ENCODE peak calls at places on chromosomes 12 and 14, in ten cellular contexts. One of them, this sample, is unnamed.
A peak's percentile ranks its signal among the peaks of the same experiment; 100 is the strongest.

GRCh38 chr12:117093918-117094630 is 5.1 kb downstream of the TESC start:
- DNase-seq in GM23338: no peak
- DNase-seq in PC-3: no peak
- DNase-seq in MM.1S: no peak
- DNase-seq in PC-9: no peak
- DNase-seq in hepatocyte: no peak
- DNase-seq in Karpas-422: no peak
- DNase-seq in OCI-LY7: no peak
- DNase-seq in SK-N-SH: no peak
- DNase-seq in HCT116: no peak
- DNase-seq in this sample: no peak

GRCh38 chr12:57181561-57182155 is 34.2 kb upstream of the LRP1-AS start:
- DNase-seq in hepatocyte: no peak
- DNase-seq in MM.1S: no peak
- DNase-seq in SK-N-SH: no peak
- DNase-seq in GM23338: no peak
- DNase-seq in OCI-LY7: no peak
- DNase-seq in PC-3: no peak
- DNase-seq in PC-9: no peak
- DNase-seq in HCT116: no peak
- DNase-seq in Karpas-422: no peak
- DNase-seq in this sample: peak; percentile 34

GRCh38 chr12:103745962-103746361 is 95.1 kb downstream of the NT5DC3 start:
- DNase-seq in SK-N-SH: no peak
- DNase-seq in PC-3: no peak
- DNase-seq in Karpas-422: no peak
- DNase-seq in GM23338: peak; percentile 77
- DNase-seq in PC-9: no peak
- DNase-seq in hepatocyte: no peak
- DNase-seq in HCT116: peak; percentile 7
- DNase-seq in OCI-LY7: no peak
- DNase-seq in MM.1S: no peak
- DNase-seq in this sample: no peak

GRCh38 chr12:49901026-49901425 is 2.7 kb downstream of the FAIM2 start:
- DNase-seq in hepatocyte: no peak
- DNase-seq in GM23338: no peak
- DNase-seq in Karpas-422: no peak
- DNase-seq in MM.1S: no peak
- DNase-seq in SK-N-SH: no peak
- DNase-seq in PC-3: no peak
- DNase-seq in HCT116: no peak
- DNase-seq in OCI-LY7: no peak
- DNase-seq in PC-9: no peak
- DNase-seq in this sample: no peak

GRCh38 chr12:65943388-65944137 is 119.3 kb downstream of the HMGA2 start:
- DNase-seq in PC-9: no peak
- DNase-seq in PC-3: no peak
- DNase-seq in Karpas-422: no peak
- DNase-seq in hepatocyte: no peak
- DNase-seq in SK-N-SH: no peak
- DNase-seq in GM23338: peak; percentile 48
- DNase-seq in HCT116: no peak
- DNase-seq in OCI-LY7: no peak
- DNase-seq in MM.1S: no peak
- DNase-seq in this sample: peak; percentile 46

GRCh38 chr12:122009741-122010140 is 11.9 kb upstream of the BCL7A start:
- DNase-seq in HCT116: no peak
- DNase-seq in Karpas-422: peak; percentile 69
- DNase-seq in SK-N-SH: no peak
- DNase-seq in OCI-LY7: peak; percentile 93
- DNase-seq in MM.1S: no peak
- DNase-seq in hepatocyte: no peak
- DNase-seq in PC-9: no peak
- DNase-seq in GM23338: no peak
- DNase-seq in PC-3: no peak
- DNase-seq in this sample: no peak

GRCh38 chr12:98154850-98155249 is 360.5 kb upstream of the TMPO start:
- DNase-seq in HCT116: peak; percentile 12
- DNase-seq in PC-3: peak; percentile 33
- DNase-seq in SK-N-SH: peak; percentile 26
- DNase-seq in PC-9: no peak
- DNase-seq in OCI-LY7: peak; percentile 53
- DNase-seq in MM.1S: peak; percentile 20
- DNase-seq in hepatocyte: peak; percentile 71
- DNase-seq in Karpas-422: peak; percentile 58
- DNase-seq in GM23338: peak; percentile 78
- DNase-seq in this sample: no peak

GRCh38 chr12:33310471-33310870 is 129.1 kb downstream of the SYT10 start:
- DNase-seq in SK-N-SH: no peak
- DNase-seq in MM.1S: no peak
- DNase-seq in hepatocyte: no peak
- DNase-seq in PC-9: no peak
- DNase-seq in GM23338: no peak
- DNase-seq in Karpas-422: no peak
- DNase-seq in PC-3: no peak
- DNase-seq in OCI-LY7: no peak
- DNase-seq in HCT116: no peak
- DNase-seq in this sample: no peak

GRCh38 chr12:108332791-108333382 is 6.2 kb downstream of the CMKLR1 start:
- DNase-seq in PC-3: no peak
- DNase-seq in GM23338: no peak
- DNase-seq in HCT116: no peak
- DNase-seq in SK-N-SH: no peak
- DNase-seq in hepatocyte: no peak
- DNase-seq in PC-9: no peak
- DNase-seq in MM.1S: no peak
- DNase-seq in Karpas-422: no peak
- DNase-seq in OCI-LY7: no peak
- DNase-seq in this sample: peak; percentile 89

GRCh38 chr12:108337235-108338223 is 1.6 kb downstream of the CMKLR1 start:
- DNase-seq in MM.1S: peak; percentile 15
- DNase-seq in hepatocyte: peak; percentile 24
- DNase-seq in SK-N-SH: peak; percentile 72
- DNase-seq in Karpas-422: peak; percentile 68
- DNase-seq in HCT116: peak; percentile 21
- DNase-seq in OCI-LY7: peak; percentile 15
- DNase-seq in PC-3: peak; percentile 56
- DNase-seq in GM23338: peak; percentile 74
- DNase-seq in PC-9: no peak
- DNase-seq in this sample: peak; percentile 63

GRCh38 chr12:108338915-108339657 is at the start of gene CMKLR1:
- DNase-seq in SK-N-SH: peak; percentile 78
- DNase-seq in PC-9: no peak
- DNase-seq in GM23338: peak; percentile 50
- DNase-seq in MM.1S: no peak
- DNase-seq in hepatocyte: peak; percentile 24
- DNase-seq in OCI-LY7: no peak
- DNase-seq in Karpas-422: no peak
- DNase-seq in HCT116: no peak
- DNase-seq in PC-3: no peak
- DNase-seq in this sample: peak; percentile 54

GRCh38 chr12:108335349-108336119 is 3.6 kb downstream of the CMKLR1 start:
- DNase-seq in PC-9: no peak
- DNase-seq in hepatocyte: no peak
- DNase-seq in Karpas-422: no peak
- DNase-seq in SK-N-SH: no peak
- DNase-seq in GM23338: no peak
- DNase-seq in OCI-LY7: no peak
- DNase-seq in MM.1S: peak; percentile 75
- DNase-seq in PC-3: no peak
- DNase-seq in HCT116: no peak
- DNase-seq in this sample: no peak

DNA sequence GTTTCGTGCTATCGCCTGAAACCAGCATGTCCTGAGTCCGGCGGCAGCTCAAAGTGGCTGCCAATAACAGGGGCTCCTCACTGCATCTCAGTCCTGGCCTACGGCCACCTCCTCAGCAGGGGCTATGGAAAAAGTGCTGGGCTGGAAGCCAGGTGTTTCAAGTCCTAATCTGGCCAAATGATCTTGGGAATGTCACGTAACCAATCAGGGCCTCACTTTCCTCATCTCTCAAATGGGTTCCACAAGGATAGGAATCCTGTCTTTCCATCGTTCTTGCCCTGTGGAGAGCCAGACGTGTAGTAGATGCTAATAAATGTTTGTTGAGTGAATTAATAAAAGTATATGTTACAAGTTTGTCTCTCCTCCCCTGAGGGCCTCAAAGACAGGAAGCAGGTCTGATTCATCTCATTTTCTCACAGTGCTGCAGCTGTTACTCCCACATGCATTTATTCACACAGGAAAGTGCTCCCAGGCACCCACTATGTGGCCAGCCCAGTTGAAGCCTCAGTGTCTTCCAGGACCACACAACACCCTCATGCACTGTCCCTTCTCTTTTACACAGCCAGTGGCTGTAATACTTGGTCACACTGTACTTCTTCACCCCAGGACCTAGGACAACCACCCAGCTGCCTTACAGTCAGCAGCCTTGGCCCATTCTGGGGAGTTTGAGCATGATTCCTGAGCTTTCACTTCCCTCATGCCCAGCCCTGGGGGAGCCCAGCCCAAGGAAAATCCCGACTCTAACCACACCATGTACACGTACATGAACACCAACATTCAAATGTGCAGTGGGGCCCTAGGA is 5.0 kb downstream of the CMKLR1 start:
- DNase-seq in PC-3: peak; percentile 11
- DNase-seq in SK-N-SH: no peak
- DNase-seq in Karpas-422: no peak
- DNase-seq in GM23338: no peak
- DNase-seq in OCI-LY7: no peak
- DNase-seq in PC-9: no peak
- DNase-seq in MM.1S: no peak
- DNase-seq in HCT116: no peak
- DNase-seq in hepatocyte: no peak
- DNase-seq in this sample: peak; percentile 87
- H3K4me2 ChIP-seq in PC-3: no peak overlapping the region
- H3K4me2 ChIP-seq in SK-N-SH: no peak overlapping the region
- H3K4me2 ChIP-seq in Karpas-422: no peak overlapping the region
- H3K4me2 ChIP-seq in GM23338: no peak overlapping the region
- H3K4me2 ChIP-seq in OCI-LY7: no peak overlapping the region
- H3K4me2 ChIP-seq in PC-9: no peak overlapping the region
- H3K4me2 ChIP-seq in MM.1S: no peak overlapping the region
- H3K4me2 ChIP-seq in HCT116: no peak overlapping the region
- H3K4me2 ChIP-seq in hepatocyte: no peak overlapping the region
- H3K4me2 ChIP-seq in this sample: no peak overlapping the region

GRCh38 chr14:83556746-83557460 is 1973.0 kb upstream of the FLRT2 start:
- DNase-seq in PC-9: no peak
- DNase-seq in OCI-LY7: no peak
- DNase-seq in Karpas-422: no peak
- DNase-seq in MM.1S: no peak
- DNase-seq in hepatocyte: no peak
- DNase-seq in PC-3: peak; percentile 68
- DNase-seq in GM23338: no peak
- DNase-seq in SK-N-SH: no peak
- DNase-seq in HCT116: no peak
- DNase-seq in this sample: peak; percentile 2
- H3K9me2 ChIP-seq in PC-9: no peaks in the 10 kb centered on the region
- H3K9me2 ChIP-seq in OCI-LY7: no peaks in the 10 kb centered on the region
- H3K9me2 ChIP-seq in Karpas-422: peaks cover 5% of the 10 kb centered on the region
- H3K9me2 ChIP-seq in MM.1S: no peaks in the 10 kb centered on the region
- H3K9me2 ChIP-seq in hepatocyte: no peaks in the 10 kb centered on the region
- H3K9me2 ChIP-seq in PC-3: no peaks in the 10 kb centered on the region
- H3K9me2 ChIP-seq in GM23338: no peaks in the 10 kb centered on the region
- H3K9me2 ChIP-seq in SK-N-SH: no peaks in the 10 kb centered on the region
- H3K9me2 ChIP-seq in HCT116: no peaks in the 10 kb centered on the region
- H3K9me2 ChIP-seq in this sample: no peaks in the 10 kb centered on the region

GRCh38 chr14:75832621-75833297 is 149.0 kb downstream of the TGFB3 start:
- DNase-seq in HCT116: no peak
- DNase-seq in MM.1S: no peak
- DNase-seq in OCI-LY7: no peak
- DNase-seq in hepatocyte: no peak
- DNase-seq in PC-9: peak; percentile 19
- DNase-seq in SK-N-SH: no peak
- DNase-seq in PC-3: peak; percentile 72
- DNase-seq in Karpas-422: no peak
- DNase-seq in GM23338: no peak
- DNase-seq in this sample: peak; percentile 70
- H3K4me2 ChIP-seq in HCT116: no peak overlapping the region
- H3K4me2 ChIP-seq in MM.1S: no peak overlapping the region
- H3K4me2 ChIP-seq in OCI-LY7: no peak overlapping the region
- H3K4me2 ChIP-seq in hepatocyte: peak overlapping the region; percentile 5
- H3K4me2 ChIP-seq in PC-9: peak overlapping the region; percentile 64
- H3K4me2 ChIP-seq in SK-N-SH: no peak overlapping the region
- H3K4me2 ChIP-seq in PC-3: peak overlapping the region; percentile 89
- H3K4me2 ChIP-seq in Karpas-422: no peak overlapping the region
- H3K4me2 ChIP-seq in GM23338: no peak overlapping the region
- H3K4me2 ChIP-seq in this sample: peak overlapping the region; percentile 56

GRCh38 chr14:105845725-105846309 is 319.4 kb downstream of the TMEM121 start:
- DNase-seq in MM.1S: no peak
- DNase-seq in PC-9: no peak
- DNase-seq in OCI-LY7: peak; percentile 2
- DNase-seq in PC-3: no peak
- DNase-seq in GM23338: no peak
- DNase-seq in Karpas-422: no peak
- DNase-seq in hepatocyte: no peak
- DNase-seq in SK-N-SH: no peak
- DNase-seq in HCT116: no peak
- DNase-seq in this sample: no peak

GRCh38 chr14:105846312-105846711 is 319.9 kb downstream of the TMEM121 start:
- DNase-seq in Karpas-422: no peak
- DNase-seq in hepatocyte: no peak
- DNase-seq in GM23338: no peak
- DNase-seq in HCT116: no peak
- DNase-seq in SK-N-SH: no peak
- DNase-seq in PC-9: no peak
- DNase-seq in OCI-LY7: peak; percentile 9
- DNase-seq in MM.1S: no peak
- DNase-seq in PC-3: no peak
- DNase-seq in this sample: no peak

GRCh38 chr14:105848570-105848969 is 322.2 kb downstream of the TMEM121 start:
- DNase-seq in HCT116: no peak
- DNase-seq in OCI-LY7: peak; percentile 19
- DNase-seq in hepatocyte: no peak
- DNase-seq in GM23338: no peak
- DNase-seq in MM.1S: no peak
- DNase-seq in SK-N-SH: no peak
- DNase-seq in Karpas-422: no peak
- DNase-seq in PC-3: no peak
- DNase-seq in PC-9: no peak
- DNase-seq in this sample: no peak

GRCh38 chr14:105844810-105845724 is 318.7 kb downstream of the TMEM121 start:
- DNase-seq in PC-9: no peak
- DNase-seq in GM23338: no peak
- DNase-seq in PC-3: no peak
- DNase-seq in Karpas-422: no peak
- DNase-seq in HCT116: no peak
- DNase-seq in hepatocyte: no peak
- DNase-seq in SK-N-SH: no peak
- DNase-seq in MM.1S: no peak
- DNase-seq in OCI-LY7: peak; percentile 2
- DNase-seq in this sample: no peak

DNA sequence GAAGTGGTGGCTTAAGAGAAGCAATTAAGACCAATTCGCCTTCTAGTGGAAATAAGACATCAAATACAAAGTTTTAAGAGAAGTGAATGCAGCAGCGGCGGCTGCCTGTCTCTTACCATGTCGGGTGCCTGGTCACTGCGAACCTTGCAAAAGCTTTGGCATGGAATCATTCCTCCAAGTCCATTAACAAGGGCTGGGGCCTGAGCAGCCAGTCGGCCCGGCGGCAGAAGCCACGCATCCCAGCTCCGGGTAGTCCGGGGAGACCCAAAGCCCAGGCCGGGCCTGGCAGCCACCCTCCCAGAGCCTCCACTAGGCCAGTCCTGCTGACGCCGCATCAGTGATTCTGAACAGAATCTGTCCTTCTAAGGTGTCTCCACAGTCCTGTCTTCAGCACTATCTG is 321.0 kb downstream of the TMEM121 start:
- DNase-seq in MM.1S: no peak
- DNase-seq in GM23338: no peak
- DNase-seq in SK-N-SH: no peak
- DNase-seq in Karpas-422: no peak
- DNase-seq in PC-9: no peak
- DNase-seq in HCT116: no peak
- DNase-seq in hepatocyte: no peak
- DNase-seq in PC-3: no peak
- DNase-seq in OCI-LY7: no peak
- DNase-seq in this sample: no peak
- H3K9me2 ChIP-seq in MM.1S: no peaks in the 10 kb centered on the region
- H3K9me2 ChIP-seq in GM23338: no peaks in the 10 kb centered on the region
- H3K9me2 ChIP-seq in SK-N-SH: no peaks in the 10 kb centered on the region
- H3K9me2 ChIP-seq in Karpas-422: no peaks in the 10 kb centered on the region
- H3K9me2 ChIP-seq in PC-9: no peaks in the 10 kb centered on the region
- H3K9me2 ChIP-seq in HCT116: no peaks in the 10 kb centered on the region
- H3K9me2 ChIP-seq in hepatocyte: no peaks in the 10 kb centered on the region
- H3K9me2 ChIP-seq in PC-3: no peaks in the 10 kb centered on the region
- H3K9me2 ChIP-seq in OCI-LY7: no peaks in the 10 kb centered on the region
- H3K9me2 ChIP-seq in this sample: no peaks in the 10 kb centered on the region

This sample was measured in GM23248.